ENCODE peak calls at places on chromosomes 16 and 17, in eight cellular contexts. C, T, X, G, M, V, N and I are unnamed samples.

GRCh38 chr17:44581868-44582267 is 24.6 kb downstream of the FZD2 start:
- DNase-seq in C (no peak), T (no peak), G (no peak), V (no peak), N (no peak), M (peak), X (peak), I (no peak)

GRCh38 chr16:85430523-85431381 is 182.4 kb upstream of the GSE1 start:
- DNase-seq in M (no peak), V (no peak), N (peak), G (peak), T (no peak), X (no peak), C (peak), I (no peak)

GRCh38 chr16:69703638-69704037 is 22.7 kb downstream of the NQO1 start:
- DNase-seq in X (no peak), T (peak), C (no peak), V (no peak), G (no peak), M (no peak), N (no peak), I (no peak)

GRCh38 chr17:80694085-80694991 is 149.7 kb downstream of the RPTOR start:
- DNase-seq in M (no peak), X (no peak), V (no peak), C (no peak), N (no peak), T (no peak), G (no peak), I (no peak)

GRCh38 chr16:85151603-85152413 is 39.5 kb upstream of the CIBAR2 start:
- DNase-seq in V (no peak), N (no peak), G (no peak), M (no peak), T (peak), C (peak), X (no peak), I (peak)

GRCh38 chr16:74466872-74467271 is 45.6 kb upstream of the CLEC18B start:
- DNase-seq in V (no peak), G (no peak), N (no peak), C (no peak), M (no peak), T (no peak), X (no peak), I (no peak)

GRCh38 chr16:53848277-53848942 is 144.5 kb downstream of the FTO start:
- DNase-seq in C (no peak), V (no peak), T (no peak), G (no peak), N (no peak), X (no peak), M (no peak), I (no peak)

GRCh38 chr17:17836818-17837379 is at the start of gene SREBF1:
- DNase-seq in V (peak), G (peak), N (peak), X (no peak), T (no peak), M (peak), C (peak), I (no peak)

GRCh38 chr16:85969159-85969558 is 70.2 kb downstream of the IRF8 start:
- DNase-seq in M (no peak), C (no peak), G (no peak), X (no peak), T (peak), N (no peak), V (no peak), I (no peak)

GRCh38 chr17:34015253-34015652 is 239.8 kb upstream of the CCL2 start:
- DNase-seq in N (no peak), X (no peak), T (no peak), V (no peak), M (no peak), C (no peak), G (no peak), I (no peak)

GRCh38 chr16:31333686-31334649 is 21.0 kb upstream of the ITGAX start:
- DNase-seq in M (peak), G (no peak), T (no peak), C (no peak), N (no peak), X (peak), V (no peak), I (no peak)

GRCh38 chr16:14669776-14670175 is 24.3 kb downstream of the PLA2G10 start:
- DNase-seq in C (no peak), N (peak), T (no peak), G (peak), M (no peak), V (no peak), X (no peak), I (no peak)

GRCh38 chr17:71970312-71970711 is 150.5 kb upstream of the SOX9 start:
- DNase-seq in X (no peak), M (no peak), T (peak), V (no peak), C (no peak), N (no peak), G (no peak), I (no peak)

GRCh38 chr17:78806451-78806850 is 24.4 kb upstream of the CYTH1 start:
- DNase-seq in X (peak), V (no peak), C (no peak), N (no peak), G (no peak), T (no peak), M (no peak), I (no peak)

GRCh38 chr17:49969134-49969759 is at the start of gene DLX4:
- DNase-seq in X (no peak), M (no peak), V (no peak), N (no peak), C (no peak), T (no peak), G (no peak), I (no peak)

GRCh38 chr16:65767125-65767524 is 599.4 kb upstream of the CDH5 start:
- DNase-seq in G (no peak), X (no peak), V (no peak), M (no peak), T (no peak), C (no peak), N (no peak), I (no peak)

GRCh38 chr17:41678411-41678906 is 10.2 kb upstream of the EIF1 start:
- DNase-seq in N (no peak), V (no peak), T (no peak), C (peak), X (no peak), G (no peak), M (no peak), I (no peak)

GRCh38 chr17:73710095-73710592 is 65.9 kb upstream of the SDK2 start:
- DNase-seq in G (peak), X (peak), C (no peak), T (peak), N (no peak), M (peak), V (peak), I (peak)

GRCh38 chr16:81624718-81625543 is 154.2 kb upstream of the PLCG2 start:
- DNase-seq in T (no peak), G (no peak), N (no peak), X (no peak), V (no peak), C (no peak), M (no peak), I (no peak)

GRCh38 chr16:84501077-84501735 is 3.3 kb downstream of the MEAK7 start:
- DNase-seq in T (peak), M (no peak), V (no peak), N (no peak), X (no peak), G (no peak), C (no peak), I (no peak)

GRCh38 chr17:40283662-40284061 is 4.0 kb upstream of the CDC6 start:
- DNase-seq in N (no peak), M (no peak), T (peak), C (no peak), G (no peak), V (no peak), X (no peak), I (no peak)

GRCh38 chr16:782766-783403 is 5.3 kb downstream of the RPUSD1 start:
- DNase-seq in X (no peak), M (no peak), T (no peak), G (no peak), N (no peak), V (no peak), C (no peak), I (no peak)

GRCh38 chr16:5044011-5044540 is 10.3 kb upstream of the NAGPA start:
- DNase-seq in N (peak), G (no peak), V (no peak), C (no peak), M (no peak), X (no peak), T (no peak), I (no peak)

GRCh38 chr17:60416368-60416925 is 5.8 kb upstream of the CHCT1 start:
- DNase-seq in C (no peak), M (no peak), N (no peak), V (no peak), T (no peak), G (no peak), X (no peak), I (no peak)

GRCh38 chr17:28112199-28112995 is 69.9 kb downstream of the NLK start:
- DNase-seq in X (no peak), V (no peak), M (no peak), C (no peak), G (no peak), N (no peak), T (peak), I (no peak)

GRCh38 chr17:4939554-4939803 is 367 bp downstream of the SLC25A11 start:
- DNase-seq in M (no peak), G (no peak), X (peak), V (no peak), C (no peak), T (no peak), N (peak), I (no peak)

GRCh38 chr16:55039042-55039441 is 108.4 kb downstream of the IRX5 start:
- DNase-seq in G (no peak), X (no peak), M (no peak), V (no peak), C (no peak), T (no peak), N (no peak), I (no peak)

GRCh38 chr17:81479175-81479574 is 33.4 kb downstream of the ACTG1 start:
- DNase-seq in M (no peak), T (no peak), C (no peak), G (no peak), N (no peak), X (no peak), V (no peak), I (no peak)

GRCh38 chr17:55266051-55266957 is 1.5 kb downstream of the HLF start:
- DNase-seq in T (no peak), X (no peak), C (no peak), V (no peak), N (no peak), M (no peak), G (no peak), I (no peak)

GRCh38 chr16:72256398-72257048 is 84.6 kb upstream of the PMFBP1 start:
- DNase-seq in N (no peak), V (no peak), G (no peak), X (no peak), C (no peak), T (peak), M (no peak), I (no peak)

GRCh38 chr17:18961634-18962493 is 9.9 kb downstream of the SLC5A10 start:
- DNase-seq in N (no peak), C (peak), T (no peak), M (no peak), X (no peak), G (no peak), V (no peak), I (no peak)

GRCh38 chr16:56274369-56274768 is 83.1 kb downstream of the GNAO1 start:
- DNase-seq in C (no peak), G (no peak), V (no peak), M (no peak), X (no peak), N (no peak), T (no peak), I (no peak)

GRCh38 chr16:9557266-9557665 is 465.8 kb downstream of the HAPSTR1 start:
- DNase-seq in V (no peak), T (no peak), M (no peak), N (no peak), X (no peak), C (no peak), G (no peak), I (no peak)

GRCh38 chr17:19336938-19337711 is 25.4 kb downstream of the B9D1 start:
- DNase-seq in C (no peak), N (no peak), M (no peak), V (no peak), X (no peak), G (no peak), T (no peak), I (no peak)

GRCh38 chr16:77133706-77134105 is 57.3 kb upstream of the MON1B start:
- DNase-seq in C (no peak), X (no peak), M (no peak), N (no peak), T (no peak), G (no peak), V (no peak), I (no peak)

GRCh38 chr16:26765087-26765486 is 301.6 kb upstream of the C16orf82 start:
- DNase-seq in X (peak), C (no peak), M (peak), V (no peak), N (no peak), G (no peak), T (no peak), I (no peak)

GRCh38 chr17:1031711-1032110 is 34.8 kb downstream of the TIMM22 start:
- DNase-seq in V (no peak), G (no peak), N (no peak), C (peak), T (peak), M (no peak), X (no peak), I (no peak)

GRCh38 chr16:1900452-1900774 is 17.8 kb downstream of the HS3ST6 start:
- DNase-seq in V (no peak), G (no peak), M (no peak), C (peak), N (no peak), X (no peak), T (no peak), I (no peak)

GRCh38 chr17:81020767-81021497 is 14.0 kb upstream of the BAIAP2 start:
- DNase-seq in G (no peak), N (peak), M (no peak), T (peak), C (peak), X (no peak), V (no peak), I (no peak)

DNA sequence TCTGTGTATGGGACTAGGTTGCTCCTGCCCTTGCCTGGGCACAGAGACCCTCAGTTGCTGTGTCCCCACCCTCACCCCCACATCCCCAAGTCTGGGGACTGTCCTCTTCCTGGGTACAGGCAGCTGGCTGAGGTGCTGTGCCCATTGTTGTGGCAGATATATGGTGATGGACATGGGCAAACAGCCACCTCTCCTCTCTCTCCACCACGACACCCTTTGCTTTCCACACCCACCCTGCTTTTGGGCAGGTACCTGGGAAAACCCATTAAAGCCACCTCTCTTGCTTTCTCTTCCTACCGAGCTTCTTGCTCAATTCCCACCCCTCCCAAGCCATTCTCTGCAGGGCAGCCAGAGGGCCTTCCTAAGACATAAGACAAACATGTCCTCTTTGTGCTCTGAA is 21.7 kb downstream of the TRPV2 start:
- DNase-seq in T (no peak), C (no peak), G (no peak), X (no peak), M (no peak), N (no peak), V (no peak), I (no peak)
- TF ChIP-seq CTCF in T (no peak), C (no peak), G (no peak), X (no peak), M (no peak), N (no peak), V (no peak), I (no peak)

GRCh38 chr17:15436399-15437369 is 30.7 kb downstream of the CDRT4 start:
- DNase-seq in X (peak), M (peak), C (peak), G (no peak), N (peak), T (no peak), V (no peak), I (no peak)

GRCh38 chr17:15432807-15433547 is 34.4 kb downstream of the CDRT4 start:
- DNase-seq in V (no peak), T (peak), N (no peak), M (no peak), X (no peak), C (no peak), G (no peak), I (no peak)

GRCh38 chr17:15431766-15432165 is 35.7 kb downstream of the CDRT4 start:
- DNase-seq in X (no peak), V (no peak), N (no peak), T (no peak), M (no peak), G (no peak), C (peak), I (no peak)

GRCh38 chr17:15431201-15431600 is 36.2 kb downstream of the CDRT4 start:
- DNase-seq in G (no peak), C (peak), N (no peak), V (no peak), T (no peak), X (no peak), M (no peak), I (no peak)
- H3K27ac ChIP-seq in G (no peak), C (peak), N (no peak), V (no peak), T (no peak), X (no peak), M (no peak), I (no peak)

DNA sequence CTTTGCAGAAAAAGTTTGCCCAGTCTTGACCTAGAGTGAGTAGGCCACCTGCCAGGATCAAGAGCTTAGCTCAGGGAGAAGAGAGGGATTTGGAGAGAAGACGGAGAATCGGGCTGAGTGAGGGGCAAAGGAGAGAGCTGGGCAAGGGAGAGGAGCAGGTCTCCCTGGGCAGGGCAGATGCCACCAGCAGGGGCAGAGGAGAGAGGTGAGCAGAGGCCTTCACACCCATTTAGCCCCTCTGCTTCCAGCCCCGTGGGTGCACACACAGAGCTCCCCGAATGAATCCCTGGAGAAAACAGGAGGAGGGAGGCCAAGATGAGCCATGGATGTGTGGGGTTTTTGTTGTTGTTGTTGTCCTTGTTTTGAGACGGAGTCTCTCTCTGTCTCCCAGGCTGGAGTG is 29.2 kb downstream of the TBX4 start:
- DNase-seq in M (no peak), T (no peak), X (no peak), V (no peak), C (no peak), N (peak), G (no peak), I (no peak)
- TF ChIP-seq CTCF in M (no peak), T (no peak), X (no peak), V (no peak), C (no peak), N (no peak), G (no peak), I (no peak)

GRCh38 chr17:30831663-30832437 is at the start of gene ATAD5:
- DNase-seq in C (peak), V (peak), N (peak), T (peak), G (peak), X (peak), M (peak), I (peak)
- H3K27ac ChIP-seq in C (peak), V (peak), N (no peak), T (peak), G (no peak), X (peak), M (peak), I (no peak)

GRCh38 chr16:50821586-50821985 is 79.7 kb downstream of the CYLD start:
- DNase-seq in N (no peak), M (no peak), G (no peak), V (no peak), T (no peak), X (no peak), C (no peak), I (no peak)
- TF ChIP-seq CTCF in N (no peak), M (no peak), G (no peak), V (no peak), T (no peak), X (no peak), C (no peak), I (no peak)

DNA sequence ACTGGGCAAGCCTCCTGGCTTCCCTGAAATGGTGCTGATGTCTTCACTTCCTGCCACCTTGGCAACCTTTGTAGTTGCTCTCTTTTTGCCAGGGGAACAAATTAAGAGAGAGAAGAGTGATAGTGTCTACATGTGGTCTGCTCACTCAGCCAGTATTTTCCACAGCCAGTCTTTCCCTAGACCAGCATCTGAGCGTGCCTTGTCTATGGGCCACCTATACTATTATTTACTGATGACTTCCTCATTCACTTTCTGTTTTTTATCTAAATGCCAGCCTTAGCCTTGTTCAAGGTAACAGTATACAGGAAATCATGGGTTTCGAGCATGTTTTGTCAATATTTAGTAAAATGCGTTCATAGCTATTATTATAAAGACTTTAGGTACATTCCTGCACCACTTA is 710.0 kb downstream of the MAF start:
- DNase-seq in M (no peak), N (no peak), G (no peak), C (no peak), X (no peak), V (no peak), T (no peak), I (no peak)
- H3K27ac ChIP-seq in M (no peak), N (no peak), G (no peak), C (no peak), X (no peak), V (no peak), T (no peak), I (no peak)